ENCODE peak calls at places on chromosomes 7 and 10, in four cellular contexts. I is IMR-90, V is NT2/D1, D is Caco-2. J is an unnamed sample. For H3K4me1, the result is how much of the 10 kb centered on the place peaks cover.

GRCh38 chr7:114921636-114922150 is at the start of gene MDFIC:
- DNase-seq in I (no peak), V (no peak), D (no peak), J (no peak)

GRCh38 chr10:12667006-12667405 is 317.7 kb downstream of the CAMK1D start:
- DNase-seq in I (no peak), V (no peak), D (no peak), J (no peak)

GRCh38 chr10:60349426-60349825 is 40.2 kb downstream of the ANK3 start:
- DNase-seq in I (no peak), V (no peak), D (no peak), J (no peak)

GRCh38 chr7:95642173-95642572 is 45.9 kb upstream of the PDK4 start:
- DNase-seq in I (no peak), V (no peak), D (no peak), J (no peak)

GRCh38 chr10:126908225-126908624 is 3.0 kb downstream of the DOCK1 start:
- DNase-seq in I (no peak), V (no peak), D (no peak), J (no peak)

GRCh38 chr7:84524714-84525694 is 330.4 kb upstream of the SEMA3A start:
- DNase-seq in I (peak), V (no peak), D (no peak), J (no peak)

GRCh38 chr10:76717141-76717540 is 920.5 kb downstream of the KCNMA1 start:
- DNase-seq in I (peak), V (no peak), D (no peak), J (no peak)

GRCh38 chr7:155230169-155230593 is 67.5 kb upstream of the INSIG1 start:
- DNase-seq in I (peak), V (no peak), D (peak), J (no peak)

GRCh38 chr10:34358729-34359128 is 456.4 kb downstream of the PARD3 start:
- DNase-seq in I (no peak), V (no peak), D (no peak), J (no peak)

GRCh38 chr10:20598590-20598989 is 298.5 kb downstream of the NEBL start:
- DNase-seq in I (peak), V (peak), D (no peak), J (no peak)

GRCh38 chr7:114922652-114923402 is 933 bp downstream of the MDFIC start:
- DNase-seq in I (peak), V (no peak), D (no peak), J (peak)

GRCh38 chr7:117639966-117640365 is 160.1 kb downstream of the CFTR start:
- DNase-seq in I (no peak), V (no peak), D (no peak), J (no peak)

GRCh38 chr7:78052112-78052511 is 253.5 kb downstream of the PHTF2 start:
- DNase-seq in I (no peak), V (no peak), D (no peak), J (no peak)

GRCh38 chr7:27967639-27968038 is 213.0 kb downstream of the JAZF1 start:
- DNase-seq in I (no peak), V (no peak), D (no peak), J (no peak)

GRCh38 chr7:99919814-99920618 is 686 bp upstream of the TRIM4 start:
- DNase-seq in I (peak), V (no peak), D (no peak), J (no peak)

GRCh38 chr10:26621889-26622681 is 75.4 kb upstream of the PDSS1 start:
- DNase-seq in I (peak), V (no peak), D (peak), J (peak)

GRCh38 chr7:129298268-129298893 is 73.6 kb downstream of the AHCYL2 start:
- DNase-seq in I (peak), V (peak), D (no peak), J (peak)

GRCh38 chr7:157391036-157391710 is 54.4 kb downstream of the DNAJB6 start:
- DNase-seq in I (no peak), V (no peak), D (no peak), J (no peak)

GRCh38 chr10:46554166-46554781 is 2.2 kb downstream of the GPRIN2 start:
- DNase-seq in I (no peak), V (no peak), D (peak), J (no peak)

GRCh38 chr7:111132833-111133232 is 41.9 kb downstream of the LRRN3 start:
- DNase-seq in I (peak), V (no peak), D (no peak), J (no peak)

GRCh38 chr10:86556933-86557649 is 35.5 kb upstream of the WAPL start:
- DNase-seq in I (no peak), V (no peak), D (no peak), J (no peak)

GRCh38 chr10:62037166-62037831 is 135.8 kb downstream of the ARID5B start:
- DNase-seq in I (peak), V (no peak), D (no peak), J (peak)

GRCh38 chr10:97117372-97117771 is 68.4 kb downstream of the SLIT1 start:
- DNase-seq in I (no peak), V (no peak), D (no peak), J (no peak)

GRCh38 chr7:29815181-29816105 is 9.1 kb downstream of the WIPF3 start:
- DNase-seq in I (no peak), V (no peak), D (no peak), J (no peak)

GRCh38 chr10:99768430-99769011 is 13.9 kb upstream of the ABCC2 start:
- DNase-seq in I (peak), V (no peak), D (no peak), J (no peak)

DNA sequence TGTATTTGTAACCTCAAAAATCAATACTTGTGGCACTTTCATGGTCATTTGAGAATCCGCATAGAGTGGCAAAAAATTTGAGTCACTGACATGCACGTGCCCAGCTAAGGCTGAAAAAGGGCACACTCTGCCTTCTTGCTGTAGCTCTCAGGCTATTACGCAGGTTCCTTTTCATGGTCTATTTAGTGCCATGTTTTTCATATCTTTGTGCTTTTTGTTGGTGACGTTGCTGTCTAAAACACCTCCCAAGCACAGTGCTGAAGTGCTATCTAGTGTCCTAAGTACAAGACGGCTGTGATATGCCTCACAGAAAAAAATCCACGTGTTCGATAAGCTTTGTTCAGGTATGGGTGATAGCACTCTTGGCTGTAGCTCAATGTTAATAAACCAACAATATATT is 50.9 kb downstream of the CREB3L2 start:
- DNase-seq in I (no peak), V (no peak), D (no peak), J (no peak)
- H3K4me1 ChIP-seq in I (under half), V (under half), D (half or more), J (under half)

GRCh38 chr10:102970497-102970896 is 52.4 kb downstream of the CNNM2 start:
- DNase-seq in I (no peak), V (no peak), D (no peak), J (no peak)
- H3K4me1 ChIP-seq in I (under half), V (under half), D (under half), J (under half)

GRCh38 chr10:80137926-80138325 is 5.4 kb downstream of the PLAC9 start:
- DNase-seq in I (no peak), V (no peak), D (no peak), J (peak)
- H3K4me1 ChIP-seq in I (under half), V (under half), D (under half), J (under half)

GRCh38 chr7:92830532-92831110 is 5.8 kb downstream of the CDK6 start:
- DNase-seq in I (peak), V (no peak), D (no peak), J (no peak)
- H3K4me1 ChIP-seq in I (under half), V (under half), D (under half), J (half or more)

GRCh38 chr10:110174201-110174600 is 33.2 kb upstream of the MXI1 start:
- DNase-seq in I (no peak), V (no peak), D (no peak), J (peak)
- H3K4me1 ChIP-seq in I (under half), V (under half), D (under half), J (under half)

GRCh38 chr10:28558186-28558585 is 25.3 kb downstream of the WAC start:
- DNase-seq in I (no peak), V (no peak), D (no peak), J (no peak)

GRCh38 chr10:28553963-28554362 is 21.0 kb downstream of the WAC start:
- DNase-seq in I (no peak), V (no peak), D (no peak), J (no peak)

GRCh38 chr10:28554952-28555351 is 22.0 kb downstream of the WAC start:
- DNase-seq in I (no peak), V (no peak), D (no peak), J (no peak)

GRCh38 chr10:28555358-28555757 is 22.4 kb downstream of the WAC start:
- DNase-seq in I (no peak), V (no peak), D (no peak), J (no peak)

GRCh38 chr10:28556142-28556541 is 23.2 kb downstream of the WAC start:
- DNase-seq in I (no peak), V (no peak), D (no peak), J (no peak)
- H3K4me1 ChIP-seq in I (under half), V (under half), D (under half), J (under half)

GRCh38 chr10:10794056-10794455 is 223.6 kb upstream of the CELF2 start:
- DNase-seq in I (no peak), V (no peak), D (no peak), J (no peak)
- H3K4me1 ChIP-seq in I (under half), V (under half), D (under half), J (under half)

J was measured in HAP-1.